ENCODE peak calls at places on chromosome 21, in six cellular contexts. B is A549, R is body of pancreas, L is skeletal muscle cell, F is choroid plexus epithelial cell, X is aorta. D is an unnamed sample.

GRCh38 chr21:36839123-36839522 is 127.3 kb downstream of the HLCS start:
- DNase-seq in B (no peak), R (no peak), L (peak; percentile 34), F (peak; percentile 87), X (no peak), D (no peak)

GRCh38 chr21:17250651-17251294 is 262.1 kb upstream of the CXADR start:
- DNase-seq in B (no peak), R (no peak), L (no peak), F (peak; percentile 43), X (no peak), D (no peak)

GRCh38 chr21:16194851-16195251 is 465.1 kb downstream of the USP25 start:
- DNase-seq in B (peak; percentile 40), R (no peak), L (no peak), F (peak; percentile 57), X (no peak), D (no peak)

GRCh38 chr21:44636209-44637017 is 743 bp upstream of the KRTAP10-10 start:
- DNase-seq in B (no peak), R (no peak), L (no peak), F (no peak), X (no peak), D (no peak)

GRCh38 chr21:45152265-45152746 is 77.9 kb downstream of the ADARB1 start:
- DNase-seq in B (no peak), R (peak; percentile 43), L (no peak), F (peak; percentile 48), X (peak; percentile 76), D (no peak)

GRCh38 chr21:16186742-16187141 is 457.0 kb downstream of the USP25 start:
- DNase-seq in B (no peak), R (no peak), L (no peak), F (peak; percentile 71), X (no peak), D (no peak)

GRCh38 chr21:26982767-26983166 is 15.9 kb upstream of the ADAMTS5 start:
- DNase-seq in B (no peak), R (no peak), L (peak; percentile 33), F (peak; percentile 26), X (no peak), D (no peak)

GRCh38 chr21:16117331-16117730 is 387.5 kb downstream of the USP25 start:
- DNase-seq in B (no peak), R (no peak), L (no peak), F (peak; percentile 65), X (no peak), D (no peak)

GRCh38 chr21:28442624-28443023 is 550.1 kb downstream of the LTN1 start:
- DNase-seq in B (no peak), R (no peak), L (peak; percentile 83), F (peak; percentile 90), X (no peak), D (no peak)

GRCh38 chr21:29613021-29613420 is 314.3 kb downstream of the BACH1 start:
- DNase-seq in B (no peak), R (no peak), L (no peak), F (peak; percentile 44), X (no peak), D (no peak)

GRCh38 chr21:41687633-41688032 is 79.2 kb downstream of the RIPK4 start:
- DNase-seq in B (no peak), R (no peak), L (no peak), F (no peak), X (no peak), D (no peak)

GRCh38 chr21:41668051-41668541 is 98.8 kb downstream of the RIPK4 start:
- DNase-seq in B (no peak), R (no peak), L (no peak), F (no peak), X (no peak), D (no peak)

GRCh38 chr21:46504681-46505080 is 46.0 kb downstream of the DIP2A start:
- DNase-seq in B (no peak), R (no peak), L (no peak), F (no peak), X (no peak), D (no peak)
- H3K4me3 ChIP-seq in B (no peak overlapping the region), R (no peak overlapping the region), L (no peak overlapping the region), F (no peak overlapping the region), X (no peak overlapping the region), D (no peak overlapping the region)

DNA sequence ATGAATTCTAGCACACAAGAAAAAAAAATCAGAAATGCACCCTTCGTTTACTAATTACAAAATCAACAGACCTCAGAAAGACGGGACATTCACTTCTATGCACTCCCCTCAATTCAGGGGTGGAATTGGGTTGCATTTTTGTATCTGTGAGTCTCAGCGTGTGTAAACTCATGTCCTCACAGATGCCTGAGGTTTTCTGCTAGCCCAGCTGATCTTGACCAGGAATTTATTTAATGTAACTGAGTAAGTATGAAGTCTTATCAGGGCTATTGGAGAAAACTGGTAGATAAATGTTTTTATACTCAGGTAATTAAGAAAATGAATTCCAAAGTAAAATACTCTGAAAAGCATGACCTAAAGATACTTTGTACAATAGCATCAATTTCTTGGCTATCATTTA is 167.7 kb downstream of the RUNX1 start:
- DNase-seq in B (no peak), R (no peak), L (no peak), F (peak; percentile 89), X (no peak), D (no peak)
- H3K4me3 ChIP-seq in B (peak overlapping the region; percentile 20), R (no peak overlapping the region), L (peak overlapping the region; percentile 23), F (peak overlapping the region; percentile 34), X (no peak overlapping the region), D (no peak overlapping the region)

GRCh38 chr21:32966120-32966519 is 59.6 kb upstream of the OLIG2 start:
- DNase-seq in B (no peak), R (no peak), L (no peak), F (no peak), X (no peak), D (no peak)

GRCh38 chr21:32958288-32958992 is 67.3 kb upstream of the OLIG2 start:
- DNase-seq in B (no peak), R (no peak), L (no peak), F (no peak), X (no peak), D (no peak)

GRCh38 chr21:32965281-32965680 is 60.5 kb upstream of the OLIG2 start:
- DNase-seq in B (no peak), R (no peak), L (no peak), F (no peak), X (no peak), D (no peak)

GRCh38 chr21:32962286-32962685 is 63.4 kb upstream of the OLIG2 start:
- DNase-seq in B (no peak), R (no peak), L (no peak), F (no peak), X (no peak), D (no peak)
- H3K4me3 ChIP-seq in B (no peak overlapping the region), R (no peak overlapping the region), L (no peak overlapping the region), F (no peak overlapping the region), X (no peak overlapping the region), D (no peak overlapping the region)

GRCh38 chr21:34890724-34891609 is 158.1 kb downstream of the RUNX1 start:
- DNase-seq in B (no peak), R (peak; percentile 9), L (no peak), F (peak; percentile 64), X (peak; percentile 68), D (peak; percentile 69)
- H3K4me3 ChIP-seq in B (peak overlapping the region; percentile 72), R (no peak overlapping the region), L (peak overlapping the region; percentile 88), F (peak overlapping the region; percentile 94), X (no peak overlapping the region), D (peak overlapping the region; percentile 67)

D was measured in tibial artery.